ENCODE peak calls at places on chromosomes 16 and 17, in seven cellular contexts. Z, N, X, H, F, C and T are unnamed samples.

GRCh38 chr16:2963074-2963610 is 933 bp upstream of the KREMEN2 start:
- DNase-seq in C (no peak), F (peak; percentile 46), Z (no peak), H (no peak), X (no peak), N (no peak), T (no peak)

GRCh38 chr16:3214904-3215600 is 19.9 kb downstream of the ZNF200 start:
- DNase-seq in Z (no peak), H (no peak), X (no peak), F (peak; percentile 42), C (no peak), N (no peak), T (no peak)

GRCh38 chr17:48816774-48817590 is at the start of gene TTLL6:
- DNase-seq in X (peak; percentile 97), F (peak; percentile 94), H (peak; percentile 64), N (peak; percentile 92), C (peak; percentile 89), Z (peak; percentile 86), T (peak; percentile 95)

GRCh38 chr17:74977802-74978201 is 5.2 kb upstream of the HID1 start:
- DNase-seq in N (no peak), F (no peak), X (no peak), H (no peak), Z (no peak), C (no peak), T (no peak)

GRCh38 chr17:31155208-31155810 is 60.5 kb downstream of the NF1 start:
- DNase-seq in H (no peak), N (no peak), C (no peak), Z (no peak), X (no peak), F (no peak), T (no peak)

GRCh38 chr17:40516581-40517285 is 15.3 kb upstream of the TNS4 start:
- DNase-seq in Z (no peak), X (peak; percentile 74), C (no peak), F (peak; percentile 91), N (no peak), H (no peak), T (peak; percentile 42)

GRCh38 chr17:80945736-80946135 is 45.9 kb upstream of the CHMP6 start:
- DNase-seq in N (no peak), X (no peak), Z (no peak), H (no peak), F (no peak), C (no peak), T (no peak)

GRCh38 chr16:72537684-72538083 is 365.7 kb upstream of the PMFBP1 start:
- DNase-seq in C (no peak), X (no peak), N (no peak), F (no peak), H (no peak), Z (no peak), T (peak; percentile 17)

GRCh38 chr16:87391950-87392822 is at the start of gene MAP1LC3B:
- DNase-seq in N (peak; percentile 98), Z (peak; percentile 98), C (peak; percentile 87), H (peak; percentile 93), X (peak; percentile 95), F (peak; percentile 97), T (peak; percentile 91)

GRCh38 chr16:87395181-87395842 is 3.2 kb downstream of the MAP1LC3B start:
- DNase-seq in N (no peak), F (no peak), X (no peak), C (no peak), Z (no peak), H (no peak), T (no peak)

GRCh38 chr16:87391324-87391949 is 699 bp upstream of the MAP1LC3B start:
- DNase-seq in N (peak; percentile 58), H (peak; percentile 52), X (no peak), Z (peak; percentile 77), F (no peak), C (no peak), T (no peak)

GRCh38 chr16:87393680-87394055 is 1.5 kb downstream of the MAP1LC3B start:
- DNase-seq in C (no peak), Z (no peak), F (no peak), N (no peak), X (no peak), H (no peak), T (no peak)

DNA sequence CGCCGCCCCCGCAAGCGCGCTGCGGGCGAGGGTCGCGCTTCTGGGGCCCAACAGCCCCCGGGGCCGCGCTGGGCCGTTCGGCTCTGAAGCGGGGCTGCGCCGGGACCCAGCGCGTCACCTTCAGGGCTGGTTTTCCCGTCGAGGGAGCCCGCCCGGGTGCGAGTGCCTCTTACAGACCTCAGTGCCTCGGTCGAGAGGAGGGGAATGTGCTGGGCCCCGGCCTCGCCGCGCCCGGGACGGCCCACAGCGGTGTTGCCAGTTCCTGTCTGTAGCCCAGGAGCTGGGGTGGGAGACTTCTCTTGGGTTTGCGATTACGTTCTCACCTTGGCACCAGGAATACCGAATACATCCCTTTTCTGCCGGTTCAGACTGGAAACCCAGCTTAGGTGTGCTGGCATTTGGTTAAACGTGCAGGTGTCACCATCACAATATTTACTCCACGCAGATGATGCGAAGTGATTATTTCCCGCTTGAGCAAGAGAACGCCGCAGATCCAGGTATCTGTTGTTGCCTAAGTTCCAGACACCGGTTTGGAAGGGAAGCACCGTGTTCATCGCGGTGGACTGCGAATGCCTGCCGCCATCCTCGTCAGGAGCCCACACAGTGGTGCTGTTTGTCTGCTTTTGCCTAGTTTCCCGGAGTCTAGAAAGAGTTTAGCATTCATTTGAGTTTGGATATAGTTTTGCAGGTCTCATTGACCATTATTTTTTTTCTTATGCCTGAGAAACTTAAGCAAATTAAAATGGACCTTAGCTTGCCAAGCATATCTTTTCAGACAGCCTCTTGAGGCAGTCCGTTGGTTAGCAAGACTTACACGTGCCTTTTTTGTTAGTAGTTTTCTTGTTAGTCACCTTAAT is 915 bp downstream of the MAP1LC3B start:
- DNase-seq in X (peak; percentile 41), C (no peak), F (peak; percentile 70), N (peak; percentile 53), Z (peak; percentile 66), H (no peak), T (no peak)
- TF ChIP-seq POLR2A in X (no peak), C (no peak), F (no peak), N (no peak), Z (no peak), H (no peak), T (no peak)

GRCh38 chr16:10878644-10879498 is 1.9 kb downstream of the CIITA start:
- DNase-seq in F (no peak), N (peak; percentile 75), X (no peak), Z (peak; percentile 10), H (peak; percentile 36), C (no peak), T (peak; percentile 66)

GRCh38 chr16:10876305-10876704 is 697 bp upstream of the CIITA start:
- DNase-seq in H (no peak), C (no peak), N (no peak), X (no peak), Z (no peak), F (no peak), T (no peak)

GRCh38 chr16:10878328-10878643 is 1.3 kb downstream of the CIITA start:
- DNase-seq in H (no peak), X (no peak), C (no peak), F (no peak), N (no peak), Z (no peak), T (no peak)

GRCh38 chr16:10877472-10877946 is 507 bp downstream of the CIITA start:
- DNase-seq in N (no peak), F (no peak), C (no peak), Z (no peak), X (no peak), H (no peak), T (no peak)

DNA sequence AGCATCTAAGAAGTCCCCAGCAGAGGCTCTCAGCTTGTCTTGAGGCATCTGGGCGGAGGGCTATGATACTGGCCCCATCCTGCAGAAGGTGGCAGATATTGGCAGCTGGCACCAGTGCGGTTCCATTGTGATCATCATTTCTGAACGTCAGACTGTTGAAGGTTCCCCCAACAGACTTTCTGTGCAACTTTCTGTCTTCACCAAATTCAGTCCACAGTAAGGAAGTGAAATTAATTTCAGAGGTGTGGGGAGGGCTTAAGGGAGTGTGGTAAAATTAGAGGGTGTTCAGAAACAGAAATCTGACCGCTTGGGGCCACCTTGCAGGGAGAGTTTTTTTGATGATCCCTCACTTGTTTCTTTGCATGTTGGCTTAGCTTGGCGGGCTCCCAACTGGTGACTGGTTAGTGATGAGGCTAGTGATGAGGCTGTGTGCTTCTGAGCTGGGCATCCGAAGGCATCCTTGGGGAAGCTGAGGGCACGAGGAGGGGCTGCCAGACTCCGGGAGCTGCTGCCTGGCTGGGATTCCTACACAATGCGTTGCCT is at the start of gene CIITA:
- DNase-seq in N (peak; percentile 89), C (no peak), F (peak; percentile 90), Z (peak; percentile 24), H (peak; percentile 83), X (no peak), T (peak; percentile 86)
- TF ChIP-seq POLR2A in N (no peak), C (no peak), F (no peak), Z (no peak), H (peak; percentile 33), X (no peak), T (no peak)

GRCh38 chr17:62067165-62068145 is 2.4 kb upstream of the MED13 start:
- DNase-seq in F (no peak), H (no peak), X (no peak), Z (no peak), C (no peak), N (no peak), T (no peak)

GRCh38 chr17:62064029-62064790 is 868 bp downstream of the MED13 start:
- DNase-seq in C (no peak), H (no peak), X (peak; percentile 28), F (peak; percentile 45), Z (peak; percentile 89), N (no peak), T (peak; percentile 42)

GRCh38 chr17:62062936-62063335 is 2.1 kb downstream of the MED13 start:
- DNase-seq in X (no peak), Z (peak; percentile 23), N (no peak), C (no peak), H (no peak), F (peak; percentile 6), T (no peak)

GRCh38 chr17:62064791-62065563 is at the start of gene MED13:
- DNase-seq in N (peak; percentile 64), C (no peak), X (peak; percentile 69), Z (peak; percentile 80), H (peak; percentile 47), F (peak; percentile 61), T (peak; percentile 59)

GRCh38 chr17:62065611-62066468 is 762 bp upstream of the MED13 start:
- DNase-seq in Z (peak; percentile 98), H (peak; percentile 99), X (peak; percentile 98), N (peak; percentile 99), F (peak; percentile 97), C (peak; percentile 89), T (peak; percentile 100)
- TF ChIP-seq POLR2A in Z (peak; percentile 81), H (peak; percentile 87), X (peak; percentile 75), N (no peak), F (peak; percentile 58), C (peak; percentile 84), T (peak; percentile 71)

GRCh38 chr17:3668279-3669084 is at the start of the genes EMC6 and TAX1BP3:
- DNase-seq in F (peak; percentile 93), Z (peak; percentile 97), X (peak; percentile 99), N (peak; percentile 100), H (peak; percentile 97), C (peak; percentile 95), T (peak; percentile 97)

GRCh38 chr17:3665834-3666233 is 2.5 kb downstream of the TAX1BP3 start:
- DNase-seq in C (no peak), Z (no peak), N (no peak), H (no peak), X (no peak), F (no peak), T (no peak)

GRCh38 chr17:3666516-3666915 is 1.9 kb downstream of the TAX1BP3 start:
- DNase-seq in H (no peak), F (no peak), N (no peak), Z (no peak), C (no peak), X (no peak), T (no peak)

GRCh38 chr17:3669085-3669347 is 404 bp downstream of the EMC6 start:
- DNase-seq in Z (no peak), F (no peak), H (no peak), C (no peak), X (no peak), N (no peak), T (no peak)

GRCh38 chr17:3667366-3668278 is 756 bp downstream of the TAX1BP3 start:
- DNase-seq in H (peak; percentile 66), N (peak; percentile 91), C (no peak), F (peak; percentile 49), X (peak; percentile 89), Z (peak; percentile 88), T (peak; percentile 89)
- TF ChIP-seq POLR2A in H (no peak), N (no peak), C (no peak), F (no peak), X (peak; percentile 22), Z (no peak), T (peak; percentile 29)